ENCODE peak calls at places on chromosomes 5 and 9, in four cellular contexts. S is activated naive CD8-positive, alpha-beta T cell treated with anti-CD3 and anti-CD28 coated beads for 36 hours; Q is AG08395; N is T47D. M is an unnamed sample.

GRCh38 chr9:80320480-80320879 is 748.7 kb downstream of the TLE4 start:
- DNase-seq in N (no peak), S (no peak), Q (no peak), M (no peak)

GRCh38 chr9:115733736-115734135 is 419.9 kb upstream of the PAPPA start:
- DNase-seq in S (no peak), N (no peak), Q (no peak), M (no peak)

GRCh38 chr9:105554042-105554441 is 3.9 kb upstream of the FKTN start:
- DNase-seq in S (no peak), Q (no peak), N (no peak), M (no peak)

GRCh38 chr5:95711501-95712346 is 19.4 kb upstream of the RHOBTB3 start:
- DNase-seq in N (no peak), Q (no peak), S (no peak), M (no peak)

GRCh38 chr5:42840279-42840678 is 28.6 kb upstream of the SELENOP start:
- DNase-seq in S (no peak), N (no peak), Q (peak), M (peak)

GRCh38 chr9:76161546-76161945 is 232.7 kb downstream of the RFK start:
- DNase-seq in Q (peak), N (no peak), S (no peak), M (no peak)

GRCh38 chr9:137269231-137269772 is 8.2 kb upstream of the TOR4A start:
- DNase-seq in Q (peak), S (no peak), N (peak), M (peak)

GRCh38 chr5:168592014-168592368 is 12.8 kb upstream of the PANK3 start:
- DNase-seq in N (peak), Q (peak), S (no peak), M (peak)

GRCh38 chr9:24218656-24219055 is 327.0 kb downstream of the IZUMO3 start:
- DNase-seq in N (peak), Q (no peak), S (no peak), M (no peak)

GRCh38 chr5:66582499-66582898 is 13.7 kb upstream of the MAST4 start:
- DNase-seq in N (no peak), S (no peak), Q (peak), M (no peak)

GRCh38 chr5:43363445-43364152 is 48.6 kb downstream of the CCL28 start:
- DNase-seq in S (no peak), N (no peak), Q (no peak), M (no peak)

GRCh38 chr9:113783475-113783874 is 92.6 kb upstream of the ZNF618 start:
- DNase-seq in Q (no peak), N (no peak), S (no peak), M (no peak)

GRCh38 chr5:84213861-84214260 is 170.8 kb downstream of the EDIL3 start:
- DNase-seq in N (no peak), S (no peak), Q (no peak), M (no peak)

GRCh38 chr9:133704711-133705181 is 33.4 kb downstream of the SARDH start:
- DNase-seq in S (no peak), Q (no peak), N (no peak), M (no peak)

GRCh38 chr5:158967566-158967965 is 132.2 kb downstream of the EBF1 start:
- DNase-seq in N (no peak), S (no peak), Q (peak), M (peak)

GRCh38 chr9:137919649-137920101 is 42.1 kb downstream of the CACNA1B start:
- DNase-seq in N (no peak), Q (no peak), S (no peak), M (no peak)

GRCh38 chr5:16467363-16468219 is 2.0 kb upstream of the ZNF622 start:
- DNase-seq in Q (peak), S (peak), N (no peak), M (no peak)

GRCh38 chr5:111518747-111519146 is 6.4 kb upstream of the STARD4 start:
- DNase-seq in Q (no peak), S (no peak), N (no peak), M (no peak)

GRCh38 chr5:9351535-9351934 is 194.3 kb downstream of the SEMA5A start:
- DNase-seq in S (no peak), N (no peak), Q (peak), M (no peak)

GRCh38 chr5:133514456-133514855 is 97.9 kb downstream of the FSTL4 start:
- DNase-seq in S (no peak), Q (no peak), N (no peak), M (peak)

GRCh38 chr5:138339086-138339456 is 1.0 kb downstream of the FAM53C start:
- DNase-seq in Q (peak), N (peak), S (no peak), M (no peak)

GRCh38 chr9:115093550-115093949 is 24.4 kb downstream of the TNC start:
- DNase-seq in S (no peak), Q (no peak), N (no peak), M (no peak)

GRCh38 chr5:135030691-135031145 is 3.3 kb downstream of the PITX1 start:
- DNase-seq in S (no peak), Q (no peak), N (peak), M (no peak)

GRCh38 chr5:112648264-112648663 is 89.4 kb upstream of the APC start:
- DNase-seq in N (no peak), Q (no peak), S (no peak), M (no peak)

GRCh38 chr9:17462869-17463464 is 115.9 kb upstream of the SH3GL2 start:
- DNase-seq in Q (peak), N (peak), S (no peak), M (peak)

GRCh38 chr5:63125392-63125791 is 546.8 kb downstream of the LRRC70 start:
- DNase-seq in N (no peak), Q (no peak), S (no peak), M (no peak)

GRCh38 chr9:101226803-101227202 is 158.0 kb downstream of the BAAT start:
- DNase-seq in Q (no peak), S (no peak), N (no peak), M (no peak)

GRCh38 chr5:137303509-137303908 is 195.6 kb downstream of the SPOCK1 start:
- DNase-seq in N (no peak), Q (no peak), S (no peak), M (no peak)

GRCh38 chr5:73135429-73136276 is 15.3 kb downstream of the TMEM171 start:
- DNase-seq in S (no peak), N (peak), Q (peak), M (peak)

GRCh38 chr5:149702953-149703646 is 27.0 kb upstream of the PPARGC1B start:
- DNase-seq in N (no peak), Q (no peak), S (no peak), M (no peak)

GRCh38 chr9:77063645-77064285 is 44.3 kb downstream of the FOXB2 start:
- DNase-seq in Q (peak), S (no peak), N (no peak), M (peak)

GRCh38 chr5:88480245-88480644 is 211.6 kb upstream of the TMEM161B start:
- DNase-seq in Q (no peak), N (no peak), S (no peak), M (peak)

GRCh38 chr9:127543221-127543620 is 68.9 kb upstream of the STXBP1 start:
- DNase-seq in S (no peak), Q (no peak), N (no peak), M (no peak)

GRCh38 chr5:28390341-28390740 is 1352.0 kb upstream of the CDH9 start:
- DNase-seq in S (no peak), Q (no peak), N (no peak), M (no peak)

GRCh38 chr5:172235132-172235780 is 41.3 kb downstream of the EFCAB9 start:
- DNase-seq in S (no peak), Q (peak), N (peak), M (no peak)

GRCh38 chr5:73298251-73299016 is 125.4 kb downstream of the TMEM174 start:
- DNase-seq in Q (no peak), N (no peak), S (no peak), M (peak)

GRCh38 chr5:190366-191035 is 794 bp upstream of the LRRC14B start:
- DNase-seq in S (no peak), N (peak), Q (no peak), M (no peak)

GRCh38 chr5:157306092-157306491 is 40.2 kb downstream of the CYFIP2 start:
- DNase-seq in Q (no peak), N (no peak), S (no peak), M (no peak)

GRCh38 chr9:137437691-137438590 is 3.2 kb downstream of the ENTPD8 start:
- DNase-seq in N (no peak), S (no peak), Q (no peak), M (no peak)

GRCh38 chr9:7234144-7234543 is 476.4 kb downstream of the KDM4C start:
- DNase-seq in N (peak), S (peak), Q (no peak), M (no peak)